ENCODE peak calls at places on chromosomes 6 and 20, in eight cellular contexts. V is activated CD8-positive, alpha-beta T cell treated with anti-CD3 and anti-CD28 coated beads for 36 hours; S is iris pigment epithelial cell; U is HT1080; F is NCI-H2081; Q is mammary epithelial cell; O is NCI-H1105; A is cardiac fibroblast. N is an unnamed sample.

GRCh38 chr20:32336918-32337347 is 21.2 kb upstream of the ASXL1 start:
- DNase-seq in Q (no peak), O (no peak), A (peak; percentile 64), U (peak; percentile 19), V (no peak), F (peak; percentile 17), S (peak; percentile 54), N (no peak)

GRCh38 chr6:118679293-118679692 is 27.9 kb upstream of the CEP85L start:
- DNase-seq in F (no peak), U (peak; percentile 11), V (no peak), O (no peak), Q (peak; percentile 30), S (peak; percentile 59), A (peak; percentile 15), N (no peak)

GRCh38 chr20:5973172-5973571 is 22.7 kb downstream of the MCM8 start:
- DNase-seq in F (no peak), V (no peak), Q (peak; percentile 50), A (peak; percentile 23), S (peak; percentile 93), U (no peak), O (no peak), N (no peak)

GRCh38 chr6:43953256-43953655 is 174.0 kb downstream of the MRPL14 start:
- DNase-seq in O (no peak), F (no peak), U (no peak), Q (no peak), S (no peak), A (no peak), V (no peak), N (no peak)

GRCh38 chr6:165049362-165049761 is 260.0 kb downstream of the C6orf118 start:
- DNase-seq in S (no peak), Q (no peak), V (peak; percentile 54), O (peak; percentile 73), F (peak; percentile 21), U (peak; percentile 56), A (peak; percentile 31), N (no peak)

GRCh38 chr20:59923514-59923913 is 9.9 kb downstream of the SYCP2 start:
- DNase-seq in O (no peak), F (no peak), A (no peak), S (no peak), V (no peak), Q (peak; percentile 9), U (no peak), N (no peak)

GRCh38 chr6:137493218-137494038 is 766 bp downstream of the OLIG3 start:
- DNase-seq in A (no peak), V (peak; percentile 48), Q (no peak), U (no peak), F (no peak), O (no peak), S (no peak), N (no peak)

GRCh38 chr20:41214666-41215065 is 77.3 kb downstream of the PLCG1 start:
- DNase-seq in Q (no peak), F (no peak), S (no peak), O (no peak), A (no peak), U (no peak), V (no peak), N (no peak)

GRCh38 chr20:43187476-43188233 is 2.1 kb downstream of the PTPRT start:
- DNase-seq in A (peak; percentile 72), O (peak; percentile 64), Q (peak; percentile 29), F (peak; percentile 48), S (peak; percentile 57), U (peak; percentile 48), V (peak; percentile 81), N (peak; percentile 6)

GRCh38 chr20:10565191-10565921 is 108.4 kb downstream of the JAG1 start:
- DNase-seq in S (peak; percentile 93), F (no peak), Q (peak; percentile 59), A (peak; percentile 91), V (no peak), U (peak; percentile 75), O (no peak), N (no peak)

GRCh38 chr6:26264547-26264946 is 100.5 kb upstream of the BTN3A2 start:
- DNase-seq in U (no peak), O (no peak), Q (no peak), F (no peak), S (no peak), A (no peak), V (no peak), N (no peak)

GRCh38 chr6:84417261-84417660 is 189.8 kb upstream of the CEP162 start:
- DNase-seq in U (peak; percentile 40), A (peak; percentile 13), V (no peak), O (no peak), F (no peak), S (peak; percentile 78), Q (no peak), N (no peak)